ENCODE peak calls at places on chromosomes 1 and 21, in six cellular contexts. T is cardiac fibroblast, Y is AG04450, E is thoracic aorta, J is D721Med, P is NB4. Z is an unnamed sample.

GRCh38 chr1:44327679-44328491 is 27.2 kb downstream of the ERI3 start:
- DNase-seq in T (peak; percentile 100), Y (peak; percentile 98), E (peak; percentile 90), J (no peak), P (peak; percentile 10), Z (peak; percentile 99)

GRCh38 chr1:181985981-181986906 is 75.3 kb downstream of the ZNF648 start:
- DNase-seq in T (no peak), Y (no peak), E (no peak), J (no peak), P (no peak), Z (no peak)

GRCh38 chr21:36994501-36995189 is 11.9 kb upstream of the RIPPLY3 start:
- DNase-seq in T (no peak), Y (no peak), E (no peak), J (no peak), P (no peak), Z (no peak)

GRCh38 chr1:32394890-32395415 is 712 bp upstream of the BSDC1 start:
- DNase-seq in T (no peak), Y (no peak), E (no peak), J (no peak), P (no peak), Z (no peak)

GRCh38 chr21:37800122-37800455 is 116.2 kb downstream of the KCNJ6 start:
- DNase-seq in T (peak; percentile 10), Y (no peak), E (no peak), J (no peak), P (no peak), Z (no peak)

GRCh38 chr21:38950388-38951094 is 144.8 kb downstream of the ETS2 start:
- DNase-seq in T (peak; percentile 53), Y (no peak), E (no peak), J (no peak), P (peak; percentile 60), Z (no peak)

GRCh38 chr1:218350909-218351616 is 5.9 kb downstream of the TGFB2 start:
- DNase-seq in T (peak; percentile 80), Y (peak; percentile 64), E (no peak), J (no peak), P (no peak), Z (no peak)

GRCh38 chr1:179866616-179867015 is 11.0 kb downstream of the TOR1AIP2 start:
- DNase-seq in T (no peak), Y (no peak), E (no peak), J (no peak), P (no peak), Z (no peak)

GRCh38 chr1:62356257-62356835 is 37.1 kb upstream of the KANK4 start:
- DNase-seq in T (peak; percentile 30), Y (peak; percentile 26), E (no peak), J (no peak), P (peak; percentile 63), Z (peak; percentile 92)

GRCh38 chr21:35855463-35855862 is 204.9 kb downstream of the SETD4 start:
- DNase-seq in T (no peak), Y (no peak), E (no peak), J (no peak), P (no peak), Z (no peak)

GRCh38 chr1:91123319-91123718 is 101.5 kb upstream of the ZNF644 start:
- DNase-seq in T (no peak), Y (no peak), E (no peak), J (no peak), P (no peak), Z (no peak)

GRCh38 chr21:36985761-36986594 is 19.5 kb upstream of the HLCS start:
- DNase-seq in T (no peak), Y (no peak), E (no peak), J (no peak), P (no peak), Z (no peak)

GRCh38 chr1:245060684-245061374 is 94.0 kb upstream of the KIF26B start:
- DNase-seq in T (peak; percentile 95), Y (no peak), E (no peak), J (no peak), P (no peak), Z (no peak)

GRCh38 chr21:40386301-40386911 is 460.6 kb downstream of the DSCAM start:
- DNase-seq in T (no peak), Y (no peak), E (no peak), J (peak; percentile 43), P (peak; percentile 43), Z (no peak)

GRCh38 chr1:23434260-23434775 is 9.8 kb upstream of the TCEA3 start:
- DNase-seq in T (no peak), Y (no peak), E (no peak), J (no peak), P (no peak), Z (no peak)

GRCh38 chr1:117754061-117754969 is 148.5 kb downstream of the TENT5C start:
- DNase-seq in T (peak; percentile 76), Y (peak; percentile 7), E (no peak), J (peak; percentile 30), P (peak; percentile 61), Z (peak; percentile 16)

GRCh38 chr1:54171636-54172035 is 18.8 kb upstream of the CDCP2 start:
- DNase-seq in T (no peak), Y (no peak), E (no peak), J (no peak), P (no peak), Z (no peak)

GRCh38 chr1:62281922-62282555 is 37.2 kb downstream of the KANK4 start:
- DNase-seq in T (no peak), Y (no peak), E (no peak), J (no peak), P (no peak), Z (no peak)

GRCh38 chr21:29885491-29885890 is 54.3 kb downstream of the GRIK1 start:
- DNase-seq in T (no peak), Y (no peak), E (no peak), J (no peak), P (no peak), Z (no peak)

GRCh38 chr1:234758851-234759250 is 148.9 kb upstream of the IRF2BP2 start:
- DNase-seq in T (no peak), Y (no peak), E (no peak), J (no peak), P (peak; percentile 50), Z (no peak)

GRCh38 chr1:234726359-234726836 is 116.4 kb upstream of the IRF2BP2 start:
- DNase-seq in T (no peak), Y (no peak), E (no peak), J (no peak), P (no peak), Z (no peak)

GRCh38 chr21:35120631-35121180 is 71.6 kb upstream of the RUNX1 start:
- DNase-seq in T (no peak), Y (no peak), E (no peak), J (no peak), P (no peak), Z (no peak)

DNA sequence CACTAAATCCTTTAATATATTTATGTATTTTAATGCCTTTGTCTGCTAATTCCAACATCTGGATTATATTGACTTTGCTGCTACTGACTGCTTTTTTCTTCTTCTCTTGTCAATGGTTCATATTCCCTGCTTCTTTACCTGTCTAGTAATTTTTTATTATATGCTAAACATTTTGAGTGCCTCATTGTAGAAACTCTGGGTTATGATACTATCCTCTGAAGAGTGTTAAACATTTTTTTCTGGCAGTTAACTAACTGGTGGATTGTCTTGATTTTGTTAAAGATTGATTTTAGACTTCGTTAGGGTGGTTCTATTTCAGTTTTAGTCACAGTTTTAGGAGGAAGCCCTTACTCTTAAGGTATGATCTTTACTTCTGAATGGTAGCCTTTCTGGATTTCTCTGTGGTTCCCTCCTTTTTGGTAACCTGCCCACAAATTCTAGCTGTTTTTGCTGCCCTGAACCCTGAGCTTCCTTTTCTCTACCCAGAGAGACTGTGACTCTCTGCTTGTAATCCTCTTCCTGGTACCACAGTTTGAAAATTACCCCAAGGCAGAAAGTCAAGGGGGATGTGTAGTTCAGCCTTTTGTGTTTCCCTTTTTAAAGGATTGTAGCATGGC is 81.9 kb downstream of the DHRS3 start:
- DNase-seq in T (no peak), Y (no peak), E (no peak), J (no peak), P (no peak), Z (no peak)
- TF ChIP-seq CTCF in T (no peak), Y (no peak), E (no peak), J (no peak), P (no peak), Z (no peak)

GRCh38 chr1:224769987-224770693 is 154.0 kb downstream of the CNIH3 start:
- DNase-seq in T (peak; percentile 46), Y (peak; percentile 59), E (no peak), J (no peak), P (no peak), Z (no peak)

GRCh38 chr1:224773646-224774045 is 155.8 kb upstream of the DNAH14 start:
- DNase-seq in T (no peak), Y (no peak), E (no peak), J (no peak), P (no peak), Z (no peak)

GRCh38 chr1:224779491-224780020 is 149.9 kb upstream of the DNAH14 start:
- DNase-seq in T (no peak), Y (no peak), E (no peak), J (no peak), P (no peak), Z (no peak)

GRCh38 chr1:224768971-224769370 is 152.9 kb downstream of the CNIH3 start:
- DNase-seq in T (no peak), Y (no peak), E (no peak), J (no peak), P (no peak), Z (no peak)

GRCh38 chr1:224774378-224774777 is 155.1 kb upstream of the DNAH14 start:
- DNase-seq in T (no peak), Y (no peak), E (no peak), J (no peak), P (peak; percentile 39), Z (no peak)
- TF ChIP-seq CTCF in T (peak; percentile 28), Y (peak; percentile 13), E (no peak), J (no peak), P (peak; percentile 52), Z (no peak)

DNA sequence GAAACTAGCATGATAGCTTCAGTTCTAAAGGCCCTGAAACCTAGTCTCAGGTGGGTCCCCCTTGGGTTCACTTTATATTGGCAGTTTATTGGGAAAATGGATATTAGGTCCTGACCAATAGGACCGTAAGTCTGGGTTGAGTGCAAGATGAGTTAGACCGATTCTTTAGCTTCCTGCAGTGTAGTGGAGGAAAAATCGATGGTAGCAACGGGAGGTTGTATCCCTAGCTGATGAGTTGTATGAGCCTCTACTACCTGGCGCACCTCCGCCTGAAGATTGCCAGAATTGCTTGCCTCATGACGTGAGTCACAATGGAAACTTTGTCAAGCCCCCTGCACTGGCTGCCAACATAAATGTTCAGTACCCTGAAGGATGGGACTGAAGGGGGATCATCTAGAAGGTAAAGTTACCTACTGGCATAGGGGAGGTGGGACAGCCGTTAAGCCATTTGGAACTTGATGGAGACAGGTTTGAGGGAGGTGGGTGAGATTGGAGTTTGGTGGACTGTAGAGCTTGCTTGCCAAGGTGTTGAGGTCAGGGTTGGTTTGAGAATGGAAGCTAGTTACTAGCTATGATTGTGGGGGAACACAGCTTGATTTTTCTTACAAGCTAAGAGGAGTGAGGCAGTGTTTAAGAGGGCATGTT is 4.0 kb downstream of the RCC1 start:
- DNase-seq in T (peak; percentile 40), Y (no peak), E (no peak), J (no peak), P (peak; percentile 62), Z (no peak)
- TF ChIP-seq CTCF in T (no peak), Y (no peak), E (no peak), J (no peak), P (no peak), Z (no peak)

DNA sequence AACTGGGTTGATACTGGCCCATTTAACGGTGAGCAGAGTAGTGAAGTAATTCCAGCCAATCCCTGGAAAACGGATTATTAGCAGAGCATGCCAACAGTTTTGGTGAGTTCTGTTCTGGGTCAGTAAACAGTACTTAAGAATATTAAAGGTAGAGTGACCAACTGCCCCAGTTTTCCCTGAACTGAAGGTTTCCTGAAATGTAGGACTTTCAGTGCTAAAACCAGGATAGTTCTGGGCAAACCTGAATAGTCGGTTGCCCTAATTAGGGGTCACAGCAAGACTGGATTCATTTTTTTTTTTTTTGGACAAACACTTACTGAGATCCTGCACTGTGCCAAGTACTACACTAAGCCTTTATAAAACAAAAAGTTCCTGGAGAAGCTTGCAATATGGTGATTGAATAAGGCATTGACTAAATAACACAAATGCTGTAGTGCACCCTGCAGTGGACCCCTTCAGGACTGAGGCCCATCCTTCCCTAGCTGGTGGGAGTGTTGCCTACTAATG is 75.9 kb downstream of the KCNK1 start:
- DNase-seq in T (no peak), Y (no peak), E (no peak), J (no peak), P (no peak), Z (no peak)
- TF ChIP-seq CTCF in T (no peak), Y (no peak), E (no peak), J (no peak), P (no peak), Z (no peak)